ENCODE peak calls at places on chromosomes 3 and 15, in seven cellular contexts. Y, E, C, R, K, N and A are unnamed samples.

GRCh38 chr3:37993067-37993809 is 2.7 kb downstream of the VILL start:
- DNase-seq in K (no peak), R (no peak), Y (no peak), E (no peak), C (no peak), N (no peak), A (no peak)

GRCh38 chr3:152825566-152825965 is 9.4 kb upstream of the P2RY1 start:
- DNase-seq in R (no peak), K (no peak), Y (no peak), N (no peak), E (no peak), C (no peak), A (no peak)

GRCh38 chr3:148066787-148067186 is 630.9 kb upstream of the AGTR1 start:
- DNase-seq in K (no peak), R (no peak), Y (no peak), C (no peak), E (no peak), N (no peak), A (no peak)

GRCh38 chr15:41429003-41429890 is 12.4 kb downstream of the RTF1 start:
- DNase-seq in N (peak), E (no peak), C (no peak), K (no peak), Y (no peak), R (no peak), A (peak)

GRCh38 chr3:33977227-33977626 is 178.8 kb downstream of the PDCD6IP start:
- DNase-seq in K (no peak), N (no peak), C (no peak), R (no peak), Y (no peak), E (no peak), A (no peak)

GRCh38 chr3:194933465-194933864 is 247.8 kb downstream of the FAM43A start:
- DNase-seq in R (no peak), K (no peak), N (no peak), C (peak), Y (no peak), E (no peak), A (no peak)

GRCh38 chr3:65948833-65949573 is 89.7 kb downstream of the MAGI1 start:
- DNase-seq in N (no peak), C (no peak), E (no peak), K (no peak), Y (no peak), R (no peak), A (no peak)

GRCh38 chr3:82999777-83000176 is 1238.3 kb upstream of the GBE1 start:
- DNase-seq in N (no peak), Y (no peak), E (no peak), C (no peak), R (no peak), K (no peak), A (no peak)

GRCh38 chr3:139338405-139338804 is 5.4 kb upstream of the MRPS22 start:
- DNase-seq in K (no peak), E (no peak), N (no peak), C (no peak), R (no peak), Y (no peak), A (no peak)

GRCh38 chr3:50428007-50428633 is 68.8 kb upstream of the TMEM115 start:
- DNase-seq in Y (no peak), N (no peak), R (no peak), E (peak), C (no peak), K (no peak), A (no peak)

GRCh38 chr3:71846189-71846588 is 61.2 kb upstream of the PROK2 start:
- DNase-seq in E (no peak), N (no peak), Y (no peak), C (no peak), K (no peak), R (no peak), A (peak)

GRCh38 chr15:70854669-70854976 is 666 bp upstream of the LARP6 start:
- DNase-seq in K (no peak), E (peak), R (no peak), N (no peak), Y (no peak), C (no peak), A (peak)

GRCh38 chr3:72745146-72745976 is 102.9 kb downstream of the SHQ1 start:
- DNase-seq in E (no peak), C (no peak), K (no peak), R (no peak), N (no peak), Y (no peak), A (peak)

GRCh38 chr3:112464264-112464663 is 35.0 kb downstream of the BTLA start:
- DNase-seq in Y (no peak), N (peak), R (no peak), E (no peak), C (no peak), K (no peak), A (no peak)

GRCh38 chr3:58603606-58604005 is 26.4 kb upstream of the FAM107A start:
- DNase-seq in R (no peak), E (no peak), N (no peak), Y (no peak), K (no peak), C (no peak), A (no peak)

GRCh38 chr3:152650177-152650576 is 184.8 kb upstream of the P2RY1 start:
- DNase-seq in N (no peak), C (no peak), E (no peak), R (no peak), K (no peak), Y (peak), A (no peak)

GRCh38 chr15:59997070-59997701 is 6.9 kb upstream of the FOXB1 start:
- DNase-seq in R (no peak), N (no peak), K (peak), Y (no peak), E (no peak), C (peak), A (no peak)

GRCh38 chr3:185420762-185421161 is 57.8 kb downstream of the MAP3K13 start:
- DNase-seq in K (no peak), N (peak), E (peak), R (no peak), Y (no peak), C (no peak), A (no peak)

GRCh38 chr3:139287557-139287956 is 56.3 kb upstream of the MRPS22 start:
- DNase-seq in Y (no peak), K (no peak), E (no peak), C (no peak), N (no peak), R (no peak), A (no peak)

GRCh38 chr15:98655732-98656131 is 7.4 kb downstream of the IGF1R start:
- DNase-seq in C (no peak), N (no peak), E (no peak), K (no peak), R (no peak), Y (no peak), A (no peak)

GRCh38 chr3:62870321-62870720 is 4.9 kb downstream of the CADPS start:
- DNase-seq in E (peak), R (no peak), C (no peak), K (no peak), N (no peak), Y (no peak), A (peak)

GRCh38 chr3:15291589-15292541 is 40.5 kb downstream of the SH3BP5 start:
- DNase-seq in C (no peak), E (no peak), Y (no peak), R (no peak), K (no peak), N (peak), A (no peak)

GRCh38 chr3:32843504-32844321 is 25.9 kb downstream of the TRIM71 start:
- DNase-seq in C (peak), R (no peak), K (no peak), N (no peak), E (no peak), Y (no peak), A (no peak)

GRCh38 chr3:71694358-71694999 is 30.7 kb downstream of the EIF4E3 start:
- DNase-seq in C (no peak), R (no peak), K (no peak), N (no peak), Y (no peak), E (no peak), A (peak)

GRCh38 chr3:159867372-159867771 is 121.3 kb upstream of the IL12A start:
- DNase-seq in K (no peak), Y (no peak), C (no peak), N (no peak), R (no peak), E (no peak), A (no peak)

GRCh38 chr3:159866201-159866746 is 122.4 kb upstream of the IL12A start:
- DNase-seq in C (no peak), N (no peak), Y (no peak), R (no peak), K (no peak), E (no peak), A (no peak)

GRCh38 chr3:159860727-159861126 is 127.9 kb upstream of the IL12A start:
- DNase-seq in N (no peak), C (no peak), K (no peak), R (no peak), E (no peak), Y (no peak), A (no peak)

GRCh38 chr3:159861369-159861987 is 127.2 kb upstream of the IL12A start:
- DNase-seq in Y (no peak), R (no peak), N (peak), E (no peak), C (no peak), K (no peak), A (no peak)

GRCh38 chr3:159865042-159865579 is 123.5 kb upstream of the IL12A start:
- DNase-seq in R (no peak), N (no peak), K (no peak), C (no peak), E (peak), Y (no peak), A (peak)
- TF ChIP-seq CEBPB in R (no peak), N (no peak), K (no peak), C (no peak), E (no peak), Y (no peak), A (no peak)

DNA sequence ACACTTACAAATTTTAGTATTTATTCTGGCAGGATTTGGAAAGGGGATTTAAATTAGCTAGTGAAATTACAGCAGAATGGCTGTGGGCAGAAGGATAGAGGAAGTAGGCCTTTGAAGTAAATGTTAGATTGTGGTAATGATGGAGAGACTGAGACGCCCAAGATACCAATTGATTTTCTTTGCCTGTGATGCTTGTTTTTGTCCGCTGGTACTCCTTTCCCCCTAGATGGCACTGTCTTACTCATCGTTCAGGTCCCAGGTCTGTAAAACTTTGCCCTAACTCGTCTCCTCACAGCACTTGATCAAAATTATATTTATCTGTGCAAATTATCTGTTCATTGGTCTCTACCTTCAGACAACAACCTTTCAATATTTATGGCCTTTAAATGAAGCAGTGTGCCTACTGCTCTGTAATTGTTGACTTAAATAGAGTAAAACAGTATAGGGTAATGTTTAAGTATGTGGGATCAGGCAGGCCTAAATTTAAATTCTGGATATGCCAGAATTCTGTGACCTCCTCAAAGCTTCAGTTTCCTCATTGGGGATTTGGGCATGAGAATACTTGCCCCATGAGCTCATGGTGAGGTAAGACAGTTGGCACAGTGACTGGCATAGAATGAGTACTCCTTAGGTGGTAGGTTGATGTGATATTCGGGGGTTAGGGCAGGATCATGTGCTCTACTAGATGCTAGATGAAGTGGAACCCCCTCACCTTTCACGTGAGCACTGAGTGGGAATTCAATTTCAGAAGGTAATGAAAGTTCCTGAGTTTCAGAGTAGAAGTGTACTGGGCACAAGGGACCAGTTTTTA is 14.7 kb downstream of the ARL8B start:
- DNase-seq in C (no peak), R (no peak), E (peak), K (no peak), N (no peak), Y (peak), A (peak)
- TF ChIP-seq CEBPB in C (no peak), R (no peak), E (no peak), K (no peak), N (no peak), Y (no peak), A (no peak)

DNA sequence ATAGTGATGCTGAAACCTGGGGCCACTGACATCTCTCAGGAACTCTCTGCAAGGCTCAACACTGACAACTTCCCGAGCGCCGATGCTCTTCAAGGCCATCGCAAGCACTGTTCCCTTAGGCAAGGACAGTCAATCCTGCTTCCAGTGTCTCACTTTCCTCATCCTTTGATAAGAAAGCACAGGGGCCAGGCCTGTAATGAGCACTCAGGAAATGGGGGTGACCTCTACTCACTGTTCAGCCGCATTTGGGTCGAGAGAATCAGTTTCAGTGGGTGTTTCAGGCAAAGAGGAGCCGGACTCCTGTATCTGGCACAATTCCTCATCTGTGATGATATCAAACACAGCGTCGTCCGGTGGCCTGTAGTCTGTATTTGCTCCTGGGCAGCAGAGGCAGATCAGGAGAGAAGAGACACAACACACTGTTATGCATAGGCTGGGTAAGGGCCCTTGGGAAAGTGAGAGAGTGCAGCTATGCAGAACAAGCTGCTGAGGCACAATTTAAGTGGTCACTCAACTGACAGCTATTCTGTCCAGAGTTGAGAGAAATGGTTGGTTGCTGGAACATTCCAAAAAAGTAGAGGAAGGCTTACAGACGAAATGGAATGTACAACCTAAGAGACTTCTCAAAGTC is 11.9 kb downstream of the CXCR6 start:
- DNase-seq in E (no peak), K (no peak), Y (no peak), R (no peak), C (no peak), N (no peak), A (no peak)
- TF ChIP-seq CEBPB in E (no peak), K (no peak), Y (no peak), R (no peak), C (no peak), N (no peak), A (no peak)

DNA sequence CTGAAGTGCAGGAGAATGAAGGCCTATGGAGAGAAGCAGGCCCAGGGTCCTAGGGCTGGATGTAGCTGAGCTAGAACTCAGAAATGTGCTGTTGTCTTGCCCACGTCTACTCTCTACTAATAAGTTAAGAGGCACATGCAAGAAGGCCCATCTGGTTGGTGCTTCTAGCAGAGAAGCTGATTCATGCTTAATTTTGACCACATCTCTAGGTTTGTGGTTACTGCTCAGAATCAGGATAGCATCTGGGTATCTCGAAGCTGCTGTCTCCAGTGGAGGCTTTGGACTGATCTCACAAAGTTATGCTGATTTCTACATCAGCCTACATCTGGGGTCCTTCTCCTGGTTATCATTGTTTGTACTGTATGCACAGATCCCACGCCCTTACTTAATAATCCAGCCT is 87.3 kb downstream of the CACNA1D start:
- DNase-seq in K (no peak), N (no peak), C (no peak), E (no peak), Y (no peak), R (no peak), A (peak)
- TF ChIP-seq CEBPB in K (no peak), N (no peak), C (no peak), E (no peak), Y (no peak), R (no peak), A (no peak)

GRCh38 chr3:119350114-119350513 is 55.9 kb downstream of the ARHGAP31 start:
- DNase-seq in E (no peak), Y (no peak), R (no peak), N (no peak), K (no peak), C (peak), A (no peak)
- TF ChIP-seq CEBPB in E (no peak), Y (no peak), R (no peak), N (no peak), K (no peak), C (no peak), A (no peak)

GRCh38 chr15:66188464-66188863 is 65.1 kb downstream of the MEGF11 start:
- DNase-seq in N (no peak), R (no peak), Y (no peak), K (no peak), E (no peak), C (no peak), A (no peak)
- TF ChIP-seq CEBPB in N (no peak), R (no peak), Y (no peak), K (no peak), E (no peak), C (no peak), A (no peak)

GRCh38 chr15:65421360-65422215 is 1.2 kb downstream of the IGDCC4 start:
- DNase-seq in N (no peak), C (peak), Y (no peak), E (no peak), K (peak), R (no peak), A (peak)

GRCh38 chr15:65423150-65423976 is 616 bp upstream of the IGDCC4 start:
- DNase-seq in R (no peak), Y (no peak), E (no peak), K (peak), C (peak), N (no peak), A (no peak)

GRCh38 chr15:65426216-65426853 is 3.6 kb upstream of the IGDCC4 start:
- DNase-seq in C (peak), R (no peak), N (no peak), Y (no peak), K (no peak), E (no peak), A (no peak)

GRCh38 chr15:65424683-65425082 is 1.9 kb upstream of the IGDCC4 start:
- DNase-seq in C (no peak), Y (no peak), N (no peak), R (no peak), E (no peak), K (no peak), A (no peak)

DNA sequence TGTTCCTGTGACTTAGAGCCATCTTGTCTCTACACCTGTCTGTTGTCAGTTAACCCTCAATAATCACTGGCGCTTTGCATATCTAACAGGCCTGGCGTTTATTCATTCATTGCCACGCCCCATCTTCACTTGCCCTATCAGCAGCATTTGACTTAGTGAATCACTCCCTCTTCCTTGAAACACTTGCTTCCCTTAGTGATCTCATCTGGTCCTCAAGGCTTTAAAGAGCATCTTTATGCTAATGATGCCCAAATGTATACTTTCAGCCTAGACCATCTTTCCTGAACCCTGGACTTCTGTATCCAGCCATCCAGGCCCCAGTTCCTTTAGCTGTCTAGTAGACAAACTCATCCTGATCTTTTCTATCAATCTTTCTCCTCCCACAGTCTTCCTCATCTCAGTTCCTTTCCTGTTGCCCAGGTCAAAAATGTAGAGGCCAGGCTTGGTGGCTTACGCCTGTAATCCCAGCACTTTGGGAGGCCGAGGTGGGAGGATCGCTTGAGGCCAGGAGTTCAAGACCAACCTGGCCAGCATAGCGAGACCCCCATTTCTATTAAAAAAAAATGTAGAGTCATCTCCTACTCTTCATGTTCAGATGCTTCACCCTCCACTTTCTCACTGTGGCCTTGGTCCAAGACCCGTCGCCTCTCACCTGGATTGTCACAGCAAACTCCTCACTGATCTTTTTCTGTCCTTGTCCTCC is 1.4 kb upstream of the IGDCC4 start:
- DNase-seq in Y (no peak), N (no peak), E (peak), K (peak), C (no peak), R (no peak), A (peak)
- TF ChIP-seq CEBPB in Y (no peak), N (no peak), E (no peak), K (no peak), C (no peak), R (no peak), A (no peak)

GRCh38 chr3:39137435-39137936 is 15.9 kb downstream of the CSRNP1 start:
- DNase-seq in Y (no peak), R (no peak), K (no peak), E (no peak), N (no peak), C (no peak), A (no peak)
- TF ChIP-seq CEBPB in Y (no peak), R (no peak), K (no peak), E (no peak), N (no peak), C (no peak), A (no peak)